ENCODE peak calls at places on chromosomes 5 and 9, in six cellular contexts. A, W, D, R, X and Z are unnamed samples.

GRCh38 chr5:172129174-172129764 is 58.8 kb downstream of the STK10 start:
- DNase-seq in A (peak), W (no peak), D (no peak), R (no peak), X (peak), Z (peak)

GRCh38 chr5:3351581-3352442 is 243.8 kb upstream of the IRX1 start:
- DNase-seq in A (no peak), W (no peak), D (peak), R (no peak), X (no peak), Z (no peak)

GRCh38 chr9:73437758-73438157 is 286.1 kb downstream of the ANXA1 start:
- DNase-seq in A (no peak), W (peak), D (no peak), R (no peak), X (no peak), Z (no peak)

GRCh38 chr9:101527066-101527465 is 6.6 kb upstream of the RNF20 start:
- DNase-seq in A (no peak), W (no peak), D (no peak), R (no peak), X (no peak), Z (no peak)

GRCh38 chr5:93461751-93462150 is 119.3 kb downstream of the NR2F1-AS1 start:
- DNase-seq in A (no peak), W (no peak), D (no peak), R (no peak), X (no peak), Z (no peak)

GRCh38 chr5:122457178-122457826 is 145.3 kb downstream of the SNCAIP start:
- DNase-seq in A (no peak), W (no peak), D (no peak), R (no peak), X (no peak), Z (no peak)

GRCh38 chr5:16855475-16855874 is 80.6 kb downstream of the MYO10 start:
- DNase-seq in A (no peak), W (no peak), D (no peak), R (no peak), X (no peak), Z (no peak)

GRCh38 chr9:84317563-84317962 is 23.0 kb downstream of the SLC28A3 start:
- DNase-seq in A (no peak), W (no peak), D (no peak), R (no peak), X (no peak), Z (no peak)

GRCh38 chr9:104991144-104991953 is 63.4 kb upstream of the ABCA1 start:
- DNase-seq in A (peak), W (peak), D (peak), R (peak), X (peak), Z (peak)

GRCh38 chr9:128512820-128513219 is 8.3 kb downstream of the GLE1 start:
- DNase-seq in A (no peak), W (no peak), D (no peak), R (no peak), X (no peak), Z (no peak)

GRCh38 chr5:995318-995717 is 13.3 kb upstream of the NKD2 start:
- DNase-seq in A (no peak), W (no peak), D (peak), R (peak), X (no peak), Z (no peak)

GRCh38 chr9:136882109-136882946 is 4.0 kb upstream of the TRAF2 start:
- DNase-seq in A (peak), W (peak), D (peak), R (no peak), X (no peak), Z (peak)

GRCh38 chr5:54764691-54765090 is 220.7 kb downstream of the ESM1 start:
- DNase-seq in A (no peak), W (no peak), D (no peak), R (no peak), X (no peak), Z (no peak)

GRCh38 chr5:75239681-75240080 is 3.0 kb upstream of the ANKRD31 start:
- DNase-seq in A (no peak), W (no peak), D (no peak), R (no peak), X (no peak), Z (no peak)

GRCh38 chr9:137188086-137188489 is 272 bp downstream of the ANAPC2 start:
- DNase-seq in A (no peak), W (no peak), D (no peak), R (no peak), X (no peak), Z (no peak)

DNA sequence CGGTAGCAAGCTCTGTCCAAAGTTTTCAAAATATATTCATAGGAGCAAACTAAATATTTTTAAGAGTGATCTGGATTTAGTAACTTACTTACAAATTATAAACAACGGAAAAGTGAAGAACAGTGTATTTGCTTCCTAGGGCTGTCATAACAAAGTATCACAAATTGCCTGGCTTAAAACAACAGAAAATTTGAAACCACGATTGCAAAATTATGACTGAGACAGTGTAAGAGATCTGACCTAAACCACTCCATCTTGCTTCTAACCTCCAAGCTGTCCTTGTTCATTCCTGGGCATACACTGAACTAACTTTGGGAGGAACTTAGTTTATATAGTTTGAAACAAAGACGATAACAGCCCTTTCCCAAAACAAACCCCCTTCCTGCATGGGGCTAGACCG is 202.0 kb upstream of the CDH6 start:
- DNase-seq in A (no peak), W (no peak), D (no peak), R (no peak), X (no peak), Z (no peak)
- TF ChIP-seq CTCF in A (no peak), W (no peak), D (no peak), R (no peak), X (no peak), Z (no peak)

GRCh38 chr5:142110046-142110531 is 1.5 kb downstream of the NDFIP1 start:
- DNase-seq in A (no peak), W (peak), D (no peak), R (no peak), X (no peak), Z (peak)

GRCh38 chr5:142108432-142109355 is at the start of gene NDFIP1:
- DNase-seq in A (peak), W (peak), D (peak), R (peak), X (peak), Z (peak)

GRCh38 chr5:142109356-142110045 is 922 bp downstream of the NDFIP1 start:
- DNase-seq in A (no peak), W (peak), D (no peak), R (no peak), X (no peak), Z (no peak)

GRCh38 chr5:142107729-142108431 is 699 bp upstream of the NDFIP1 start:
- DNase-seq in A (no peak), W (no peak), D (no peak), R (no peak), X (no peak), Z (no peak)

GRCh38 chr5:142110988-142111687 is 2.6 kb downstream of the NDFIP1 start:
- DNase-seq in A (no peak), W (no peak), D (no peak), R (no peak), X (no peak), Z (no peak)
- H3K27ac ChIP-seq in A (no peak), W (no peak), D (no peak), R (no peak), X (no peak), Z (no peak)

GRCh38 chr5:176490291-176490690 is 42.1 kb downstream of the FAF2 start:
- DNase-seq in A (no peak), W (peak), D (no peak), R (no peak), X (no peak), Z (no peak)
- TF ChIP-seq CTCF in A (no peak), W (no peak), D (no peak), R (no peak), X (no peak), Z (no peak)

DNA sequence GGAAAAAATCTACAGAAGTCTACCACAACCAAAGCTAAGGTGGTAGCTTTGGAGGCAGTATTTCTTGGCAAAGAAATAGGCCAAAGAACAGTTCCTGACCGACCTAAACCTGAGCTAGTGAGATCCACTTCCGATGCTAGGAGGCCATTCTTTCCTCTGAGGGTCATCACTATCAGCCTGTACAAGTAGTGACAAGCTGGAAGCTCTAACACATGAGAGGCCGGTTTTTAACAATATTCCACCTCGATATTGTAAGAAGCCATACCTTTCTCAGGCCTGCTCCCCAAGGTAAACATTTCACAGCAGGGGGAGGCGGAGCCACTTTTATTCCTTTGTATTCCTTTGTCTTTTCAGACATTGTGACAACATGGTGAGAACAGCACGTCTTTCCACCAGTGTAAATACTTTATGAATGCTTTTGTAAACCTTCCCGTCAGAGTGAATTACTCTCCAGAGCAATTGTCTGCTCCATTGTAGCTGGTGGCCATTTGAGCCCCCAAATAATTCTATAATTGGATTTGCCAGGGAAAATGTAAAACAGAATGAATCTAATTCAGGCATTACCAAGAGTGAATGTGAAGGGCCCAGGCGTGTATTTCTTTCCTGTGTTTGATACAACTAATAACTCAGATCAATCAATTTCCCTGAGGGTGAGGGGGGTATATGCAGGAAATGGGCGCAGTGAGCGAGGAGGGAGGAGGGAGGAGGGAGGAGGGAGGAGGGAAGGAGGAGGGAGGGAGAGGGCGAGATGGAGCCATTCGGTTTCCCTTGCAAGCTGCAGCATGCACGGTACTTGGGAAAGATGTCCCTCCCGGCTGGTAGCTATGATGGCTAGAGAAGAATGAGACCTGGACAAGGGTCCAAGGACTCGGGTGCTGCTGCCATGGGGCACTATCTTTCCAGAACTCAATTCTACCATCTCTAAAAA is 166.6 kb downstream of the CDK5RAP2 start:
- DNase-seq in A (no peak), W (no peak), D (no peak), R (no peak), X (no peak), Z (no peak)
- H3K27ac ChIP-seq in A (no peak), W (no peak), D (no peak), R (no peak), X (no peak), Z (no peak)

GRCh38 chr9:33785914-33786313 is 9.4 kb upstream of the PRSS3 start:
- DNase-seq in A (no peak), W (peak), D (no peak), R (no peak), X (no peak), Z (peak)

GRCh38 chr9:33791117-33791516 is 4.2 kb upstream of the PRSS3 start:
- DNase-seq in A (no peak), W (peak), D (no peak), R (no peak), X (no peak), Z (no peak)

GRCh38 chr9:33782395-33783152 is 12.8 kb upstream of the PRSS3 start:
- DNase-seq in A (no peak), W (peak), D (no peak), R (no peak), X (no peak), Z (no peak)

GRCh38 chr9:33787839-33788238 is 7.5 kb upstream of the PRSS3 start:
- DNase-seq in A (no peak), W (no peak), D (no peak), R (no peak), X (no peak), Z (peak)
- TF ChIP-seq CTCF in A (no peak), W (no peak), D (peak), R (no peak), X (no peak), Z (no peak)

GRCh38 chr5:67992919-67993318 is 222.6 kb upstream of the PIK3R1 start:
- DNase-seq in A (no peak), W (no peak), D (no peak), R (no peak), X (no peak), Z (no peak)
- H3K27ac ChIP-seq in A (no peak), W (no peak), D (no peak), R (no peak), X (no peak), Z (no peak)

GRCh38 chr5:179343902-179344300 is 1.4 kb downstream of the ADAMTS2 start:
- DNase-seq in A (peak), W (no peak), D (no peak), R (no peak), X (no peak), Z (no peak)
- TF ChIP-seq CTCF in A (peak), W (no peak), D (peak), R (peak), X (peak), Z (no peak)

GRCh38 chr5:143235423-143235822 is 168.1 kb downstream of the NR3C1 start:
- DNase-seq in A (no peak), W (no peak), D (no peak), R (no peak), X (no peak), Z (no peak)
- H3K27ac ChIP-seq in A (no peak), W (peak), D (no peak), R (no peak), X (no peak), Z (no peak)